ENCODE peak calls at places on chromosomes 13 and 19, in eight cellular contexts. A, Z, U, N, W, G, I and C are unnamed samples.

GRCh38 chr13:52837850-52838249 is 10.6 kb downstream of the PCDH8 start:
- DNase-seq in G (no peak), Z (no peak), I (no peak), N (no peak), W (no peak), U (no peak), A (no peak), C (no peak)

GRCh38 chr19:17107546-17108452 is 32.2 kb downstream of the MYO9B start:
- DNase-seq in N (no peak), W (peak), A (no peak), Z (peak), U (peak), I (peak), G (peak), C (no peak)

GRCh38 chr13:36925603-36926002 is 5.6 kb upstream of the SMAD9 start:
- DNase-seq in Z (no peak), G (no peak), U (no peak), A (no peak), N (no peak), I (no peak), W (no peak), C (no peak)

GRCh38 chr19:35002037-35002535 is 2.0 kb downstream of the GRAMD1A start:
- DNase-seq in W (no peak), Z (no peak), A (no peak), U (no peak), G (no peak), N (no peak), I (peak), C (no peak)

GRCh38 chr13:109787135-109787954 is 962 bp upstream of the IRS2 start:
- DNase-seq in W (no peak), U (no peak), A (peak), N (peak), Z (peak), I (peak), G (peak), C (no peak)

GRCh38 chr19:39475748-39476147 is 4.9 kb upstream of the TIMM50 start:
- DNase-seq in I (no peak), N (no peak), G (no peak), W (no peak), A (no peak), U (no peak), Z (no peak), C (no peak)

GRCh38 chr19:54105796-54106195 is 3.1 kb downstream of the NDUFA3 start:
- DNase-seq in I (no peak), N (no peak), A (no peak), Z (no peak), G (no peak), W (no peak), U (no peak), C (no peak)

GRCh38 chr19:52687658-52688057 is 47.2 kb downstream of the ZNF611 start:
- DNase-seq in N (no peak), Z (no peak), A (no peak), I (no peak), W (no peak), U (no peak), G (no peak), C (no peak)

GRCh38 chr13:33281951-33282595 is 3.5 kb downstream of the STARD13 start:
- DNase-seq in A (no peak), I (no peak), W (no peak), N (no peak), G (no peak), Z (peak), U (no peak), C (no peak)

GRCh38 chr19:31668916-31669315 is 319.7 kb upstream of the TSHZ3 start:
- DNase-seq in W (no peak), Z (peak), N (no peak), I (no peak), A (no peak), G (no peak), U (no peak), C (no peak)

GRCh38 chr13:89571676-89572075 is 1775.8 kb upstream of the MIR17HG start:
- DNase-seq in G (no peak), N (no peak), A (no peak), W (no peak), I (no peak), U (no peak), Z (no peak), C (no peak)

GRCh38 chr13:89567025-89567424 is 1780.5 kb upstream of the MIR17HG start:
- DNase-seq in I (no peak), A (no peak), W (no peak), N (no peak), U (no peak), G (no peak), Z (no peak), C (no peak)

GRCh38 chr13:89568746-89569145 is 1778.7 kb upstream of the MIR17HG start:
- DNase-seq in N (no peak), W (no peak), Z (no peak), I (no peak), A (no peak), G (no peak), U (no peak), C (no peak)

GRCh38 chr13:89568276-89568675 is 1779.2 kb upstream of the MIR17HG start:
- DNase-seq in Z (peak), A (no peak), I (no peak), U (no peak), G (no peak), N (no peak), W (no peak), C (no peak)

GRCh38 chr13:89565711-89566110 is 1781.8 kb upstream of the MIR17HG start:
- DNase-seq in Z (no peak), A (no peak), U (no peak), W (no peak), G (no peak), N (no peak), I (no peak), C (no peak)
- H3K27ac ChIP-seq in Z (no peak), A (no peak), U (no peak), W (no peak), G (no peak), N (no peak), I (no peak), C (no peak)

DNA sequence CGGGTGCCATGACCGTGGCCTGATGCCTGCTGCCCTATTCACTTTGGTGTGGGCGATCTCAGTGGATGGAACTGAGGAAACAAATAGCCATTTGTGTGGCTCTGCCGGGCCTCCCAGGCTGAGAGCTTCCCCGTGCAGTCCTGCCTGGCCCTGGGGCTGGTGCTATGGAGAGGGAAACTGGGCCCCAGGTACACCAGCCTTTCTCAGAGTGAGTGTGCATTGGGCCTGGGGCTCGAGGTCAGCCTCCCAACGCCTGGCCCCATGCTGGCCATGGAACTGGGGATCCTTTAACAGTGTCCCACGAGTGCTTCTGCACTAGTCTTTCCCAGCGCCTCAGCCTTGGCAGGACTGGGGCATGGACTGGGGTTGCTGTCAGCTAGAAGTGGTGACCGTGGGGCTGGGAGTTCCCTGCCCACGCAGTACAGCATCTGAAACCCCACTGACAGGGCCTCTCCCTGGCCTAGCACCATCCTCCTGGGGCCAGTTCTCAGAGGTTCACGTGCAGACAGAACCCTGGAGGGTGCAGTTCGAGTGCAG is 10.5 kb downstream of the PLEKHF1 start:
- DNase-seq in I (no peak), A (no peak), Z (no peak), U (no peak), W (no peak), N (no peak), G (no peak), C (peak)
- H3K27ac ChIP-seq in I (no peak), A (peak), Z (no peak), U (no peak), W (no peak), N (no peak), G (peak), C (peak)

GRCh38 chr19:43784251-43784980 is 3.6 kb upstream of the KCNN4 start:
- DNase-seq in U (peak), G (no peak), I (no peak), Z (peak), W (peak), A (peak), N (no peak), C (no peak)

GRCh38 chr19:43786665-43787064 is 5.9 kb upstream of the KCNN4 start:
- DNase-seq in A (no peak), N (no peak), Z (no peak), I (no peak), U (no peak), W (no peak), G (no peak), C (no peak)

GRCh38 chr19:43783636-43784035 is 2.9 kb upstream of the KCNN4 start:
- DNase-seq in A (no peak), Z (no peak), G (no peak), N (no peak), I (no peak), U (no peak), W (no peak), C (no peak)

GRCh38 chr19:43782689-43783231 is 2.0 kb upstream of the KCNN4 start:
- DNase-seq in W (no peak), A (peak), G (no peak), U (no peak), N (no peak), I (no peak), Z (no peak), C (no peak)

DNA sequence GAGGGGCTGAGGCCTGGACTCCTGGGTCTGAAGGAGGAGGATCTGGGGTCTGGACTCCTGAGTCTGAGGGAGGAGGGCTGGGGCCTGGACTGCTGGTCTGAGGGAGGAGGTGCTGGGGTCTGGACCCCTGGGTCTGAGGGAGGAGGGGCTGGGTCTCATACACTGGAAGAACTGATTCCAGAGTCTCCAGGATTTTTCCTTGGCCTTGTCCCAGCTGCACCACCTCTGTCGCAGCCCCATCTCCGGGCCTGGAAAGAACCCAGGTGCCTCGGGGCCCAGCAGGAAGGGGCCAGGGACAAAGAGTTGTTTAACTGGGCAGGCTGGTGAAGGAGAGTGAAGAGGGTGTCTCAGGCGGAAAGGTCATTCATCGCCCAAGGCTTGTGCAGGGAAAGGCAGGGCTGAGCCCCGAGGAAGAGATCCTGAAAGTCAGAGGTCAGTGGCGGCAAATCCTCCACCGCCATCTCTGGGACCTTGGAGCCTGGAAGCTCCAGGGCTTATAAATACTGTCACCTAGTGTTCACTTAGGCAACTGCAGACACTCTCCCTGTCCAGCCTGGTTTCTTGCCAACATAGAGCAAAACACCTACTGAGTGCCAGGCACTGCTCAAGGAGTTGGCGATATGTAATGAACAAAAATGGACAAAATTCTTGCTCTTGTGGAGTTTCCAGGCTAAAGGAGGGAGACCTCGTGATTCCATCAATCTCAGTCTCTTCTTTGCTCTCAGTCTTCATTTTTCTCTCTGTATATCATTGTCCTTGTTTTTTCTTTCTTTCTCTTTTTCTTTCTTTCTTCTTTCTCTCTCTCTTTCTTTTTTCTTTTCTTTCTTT is 4.4 kb upstream of the KCNN4 start:
- DNase-seq in I (peak), U (peak), W (peak), A (peak), G (no peak), N (peak), Z (peak), C (no peak)
- H3K27ac ChIP-seq in I (no peak), U (peak), W (peak), A (peak), G (peak), N (no peak), Z (peak), C (no peak)

GRCh38 chr19:1685046-1685445 is 32.6 kb upstream of the TCF3 start:
- DNase-seq in G (no peak), Z (no peak), W (no peak), N (no peak), I (peak), A (no peak), U (no peak), C (no peak)
- H3K27ac ChIP-seq in G (no peak), Z (no peak), W (no peak), N (no peak), I (no peak), A (no peak), U (no peak), C (no peak)

GRCh38 chr13:97068964-97069815 is 74.9 kb upstream of the OXGR1 start:
- DNase-seq in N (no peak), G (no peak), A (no peak), I (no peak), U (no peak), Z (no peak), W (no peak), C (no peak)
- H3K27ac ChIP-seq in N (no peak), G (no peak), A (no peak), I (no peak), U (no peak), Z (no peak), W (no peak), C (no peak)

GRCh38 chr13:91312324-91312723 is 35.2 kb upstream of the MIR17HG start:
- DNase-seq in A (no peak), U (no peak), N (no peak), W (no peak), Z (no peak), I (no peak), G (no peak), C (no peak)

GRCh38 chr13:91314888-91315287 is 32.6 kb upstream of the MIR17HG start:
- DNase-seq in I (no peak), U (no peak), Z (no peak), A (no peak), W (no peak), N (no peak), G (no peak), C (no peak)

GRCh38 chr13:91311491-91311890 is 36.0 kb upstream of the MIR17HG start:
- DNase-seq in W (no peak), G (no peak), U (no peak), I (no peak), N (no peak), A (no peak), Z (no peak), C (no peak)

GRCh38 chr13:91313581-91313980 is 33.9 kb upstream of the MIR17HG start:
- DNase-seq in Z (no peak), G (no peak), W (no peak), N (no peak), U (no peak), A (no peak), I (no peak), C (no peak)

DNA sequence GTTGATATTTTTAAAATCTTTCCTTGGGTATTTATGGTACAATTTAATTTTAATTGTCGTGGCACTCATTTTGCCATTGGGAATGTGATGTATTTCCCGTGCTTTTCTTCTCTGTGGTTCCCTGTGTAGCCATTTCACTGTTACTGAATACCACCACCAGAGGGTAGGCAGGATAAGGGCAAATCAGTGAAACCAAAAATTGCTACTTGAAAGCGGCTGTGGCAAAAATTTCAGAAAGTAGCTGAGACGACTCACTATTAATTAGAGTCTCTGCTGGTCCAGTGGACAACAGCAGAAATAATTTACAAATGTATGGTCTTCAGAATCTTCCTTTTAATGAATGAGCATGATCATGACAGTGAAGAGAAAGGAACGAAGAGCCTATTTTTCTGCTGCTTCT is 34.4 kb upstream of the MIR17HG start:
- DNase-seq in U (no peak), A (no peak), G (no peak), W (peak), I (peak), Z (peak), N (peak), C (no peak)
- H3K27ac ChIP-seq in U (no peak), A (no peak), G (no peak), W (no peak), I (no peak), Z (no peak), N (no peak), C (no peak)

GRCh38 chr19:15266683-15267082 is 34.4 kb upstream of the EPHX3 start:
- DNase-seq in Z (no peak), G (no peak), A (no peak), N (no peak), I (no peak), W (no peak), U (no peak), C (no peak)
- H3K27ac ChIP-seq in Z (peak), G (peak), A (no peak), N (no peak), I (peak), W (peak), U (no peak), C (no peak)

GRCh38 chr19:5960005-5961001 is 17.6 kb downstream of the RANBP3 start:
- DNase-seq in N (no peak), U (no peak), A (no peak), Z (no peak), W (no peak), I (peak), G (no peak), C (no peak)
- H3K27ac ChIP-seq in N (no peak), U (no peak), A (peak), Z (no peak), W (no peak), I (peak), G (peak), C (peak)

DNA sequence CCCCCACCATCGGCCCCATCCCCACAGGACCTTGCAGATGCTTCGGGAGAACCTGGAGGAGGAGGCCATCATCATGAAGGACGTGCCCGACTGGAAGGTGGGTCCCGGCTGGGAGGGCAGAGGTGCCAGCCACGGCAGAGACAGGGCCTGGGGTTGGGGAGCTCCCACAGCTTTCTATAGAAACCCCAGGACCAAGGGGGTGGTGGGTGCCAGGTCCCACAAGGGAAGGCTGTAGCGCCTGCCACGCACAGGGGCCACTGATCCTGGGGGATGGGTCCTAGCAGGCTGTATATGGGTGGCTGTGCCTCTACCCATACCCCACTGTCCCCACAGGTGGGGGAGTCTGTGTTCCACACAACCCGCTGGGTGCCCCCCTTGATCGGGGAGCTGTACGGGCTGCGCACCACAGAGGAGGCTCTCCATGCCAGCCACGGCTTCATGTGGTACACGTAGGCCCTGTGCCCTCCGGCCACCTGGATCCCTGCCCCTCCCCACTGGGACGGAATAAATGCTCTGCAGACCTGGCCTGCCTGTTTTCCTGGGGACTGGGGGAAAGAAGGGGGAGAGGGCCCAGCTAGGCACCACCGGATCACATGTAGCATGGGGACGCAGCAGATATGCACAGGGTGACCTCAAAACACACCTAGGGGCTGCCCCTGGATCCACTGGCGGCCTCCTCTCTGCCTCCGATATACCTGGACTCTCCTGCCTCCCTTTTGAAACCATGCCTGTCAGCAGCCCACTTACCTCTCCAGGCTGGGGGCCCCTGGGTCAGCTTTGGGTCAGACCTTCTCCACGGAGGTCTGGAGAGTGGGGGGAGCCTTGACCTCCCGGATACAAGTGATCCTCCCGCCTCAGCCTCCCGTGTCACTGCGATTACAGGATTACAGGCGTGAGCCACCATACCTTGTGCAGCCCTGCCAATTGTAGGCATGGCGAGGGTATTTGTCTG is 761 bp upstream of the YJEFN3 start:
- DNase-seq in N (no peak), W (no peak), A (no peak), G (no peak), I (no peak), U (no peak), Z (no peak), C (no peak)
- H3K27ac ChIP-seq in N (no peak), W (no peak), A (no peak), G (no peak), I (no peak), U (no peak), Z (no peak), C (no peak)